ENCODE peak calls at places on chromosomes 5 and 9, in four cellular contexts. F is HepG2, P is GM12878, L is K562. Q is an unnamed sample.

GRCh38 chr9:38018230-38018963 is 50.6 kb downstream of the SHB start:
- DNase-seq in F (peak), P (no peak), L (no peak), Q (no peak)

GRCh38 chr5:31161772-31162171 is 31.7 kb upstream of the CDH6 start:
- DNase-seq in F (peak), P (no peak), L (no peak), Q (no peak)

GRCh38 chr5:146805099-146805498 is 73.5 kb downstream of the PPP2R2B start:
- DNase-seq in P (no peak), L (no peak), F (no peak), Q (no peak)

GRCh38 chr9:98974994-98975712 is 31.4 kb downstream of the COL15A1 start:
- DNase-seq in P (no peak), L (peak), F (peak), Q (peak)

GRCh38 chr5:134490925-134491271 is 34.6 kb upstream of the JADE2 start:
- DNase-seq in P (no peak), L (no peak), F (no peak), Q (no peak)

GRCh38 chr9:74281674-74282073 is 215.5 kb upstream of the RORB start:
- DNase-seq in P (no peak), L (peak), F (peak), Q (peak)

GRCh38 chr5:39980056-39980455 is 555.3 kb upstream of the DAB2 start:
- DNase-seq in L (no peak), F (no peak), P (no peak), Q (no peak)

GRCh38 chr9:127877566-127877998 is at the start of gene AK1:
- DNase-seq in P (no peak), L (peak), F (no peak), Q (peak)

GRCh38 chr9:16337322-16338029 is 533.0 kb downstream of the BNC2 start:
- DNase-seq in L (no peak), F (no peak), P (no peak), Q (no peak)

GRCh38 chr5:165805756-165806155 is 2300.3 kb downstream of the MAT2B start:
- DNase-seq in F (no peak), L (no peak), P (no peak), Q (peak)

GRCh38 chr5:156258934-156259333 is 68.0 kb upstream of the SGCD start:
- DNase-seq in F (no peak), L (no peak), P (no peak), Q (no peak)

GRCh38 chr9:17171309-17172094 is 36.7 kb downstream of the CNTLN start:
- DNase-seq in F (peak), P (no peak), L (no peak), Q (no peak)

GRCh38 chr5:132774896-132775295 is 2.1 kb downstream of the SEPTIN8 start:
- DNase-seq in F (no peak), P (no peak), L (no peak), Q (no peak)

GRCh38 chr5:6708814-6709213 is 4.4 kb upstream of the TENT4A start:
- DNase-seq in P (no peak), F (no peak), L (no peak), Q (no peak)

GRCh38 chr9:71740199-71740598 is 28.1 kb downstream of the CEMIP2 start:
- DNase-seq in L (no peak), P (no peak), F (no peak), Q (no peak)

GRCh38 chr9:91741529-91741928 is 208.5 kb downstream of the ROR2 start:
- DNase-seq in P (no peak), F (no peak), L (no peak), Q (no peak)

GRCh38 chr9:89387970-89388867 is 69.9 kb downstream of the SECISBP2 start:
- DNase-seq in P (no peak), F (peak), L (no peak), Q (no peak)

GRCh38 chr5:14685757-14686156 is 21.2 kb downstream of the OTULIN start:
- DNase-seq in L (peak), F (peak), P (peak), Q (peak)

GRCh38 chr9:20835364-20836286 is 151.6 kb downstream of the FOCAD start:
- DNase-seq in F (peak), L (no peak), P (no peak), Q (no peak)

GRCh38 chr5:131252824-131253171 is 11.1 kb upstream of the CDC42SE2 start:
- DNase-seq in L (peak), P (peak), F (no peak), Q (no peak)

GRCh38 chr9:131282688-131283422 is 6.5 kb upstream of the FAM78A start:
- DNase-seq in P (no peak), F (no peak), L (peak), Q (peak)

GRCh38 chr9:23587903-23588302 is 238.1 kb downstream of the ELAVL2 start:
- DNase-seq in L (no peak), P (no peak), F (no peak), Q (peak)

GRCh38 chr5:180852510-180852909 is 8.6 kb downstream of the ZFP62 start:
- DNase-seq in L (no peak), P (no peak), F (no peak), Q (no peak)

GRCh38 chr5:78234804-78235203 is 59.7 kb downstream of the AP3B1 start:
- DNase-seq in F (no peak), P (no peak), L (no peak), Q (no peak)

GRCh38 chr5:78242001-78242400 is 52.5 kb downstream of the AP3B1 start:
- DNase-seq in F (no peak), L (no peak), P (no peak), Q (no peak)

GRCh38 chr5:78236046-78236445 is 58.5 kb downstream of the AP3B1 start:
- DNase-seq in F (no peak), P (no peak), L (no peak), Q (no peak)

GRCh38 chr5:78235289-78235688 is 59.2 kb downstream of the AP3B1 start:
- DNase-seq in P (no peak), F (no peak), L (no peak), Q (no peak)

GRCh38 chr5:78237911-78238310 is 56.6 kb downstream of the AP3B1 start:
- DNase-seq in P (no peak), L (no peak), F (no peak), Q (no peak)
- TF ChIP-seq SP1 in P (no peak), L (no peak), F (no peak), Q (no peak)

DNA sequence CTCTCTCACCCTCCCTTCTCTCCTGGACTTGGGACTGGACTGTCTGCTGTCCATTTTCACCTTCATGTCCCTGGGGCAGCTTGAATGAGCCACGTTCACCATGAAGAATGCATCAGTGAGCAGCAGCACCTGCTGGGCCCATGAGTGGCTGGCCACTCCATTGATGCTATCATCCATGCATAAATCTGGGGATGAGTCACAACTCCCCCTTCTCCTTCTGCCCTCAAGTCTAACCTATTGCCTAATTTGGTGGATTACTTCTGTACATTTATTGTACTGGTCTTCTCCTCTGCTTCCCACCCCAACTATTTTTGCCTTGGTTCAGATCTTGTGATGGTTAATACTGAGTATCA is 46.9 kb downstream of the GDNF start:
- DNase-seq in P (no peak), L (no peak), F (no peak), Q (no peak)
- TF ChIP-seq FOXK2 in P (no peak), L (no peak), F (no peak), Q (no peak)

GRCh38 chr5:158205992-158206391 is 347.0 kb upstream of the CLINT1 start:
- DNase-seq in L (no peak), F (no peak), P (no peak), Q (no peak)

GRCh38 chr5:158207733-158208132 is 348.8 kb upstream of the CLINT1 start:
- DNase-seq in L (no peak), F (no peak), P (no peak), Q (no peak)

GRCh38 chr5:158212237-158212636 is 353.3 kb upstream of the CLINT1 start:
- DNase-seq in P (no peak), L (no peak), F (no peak), Q (no peak)

GRCh38 chr5:158212915-158213314 is 354.0 kb upstream of the CLINT1 start:
- DNase-seq in L (peak), P (no peak), F (no peak), Q (peak)

DNA sequence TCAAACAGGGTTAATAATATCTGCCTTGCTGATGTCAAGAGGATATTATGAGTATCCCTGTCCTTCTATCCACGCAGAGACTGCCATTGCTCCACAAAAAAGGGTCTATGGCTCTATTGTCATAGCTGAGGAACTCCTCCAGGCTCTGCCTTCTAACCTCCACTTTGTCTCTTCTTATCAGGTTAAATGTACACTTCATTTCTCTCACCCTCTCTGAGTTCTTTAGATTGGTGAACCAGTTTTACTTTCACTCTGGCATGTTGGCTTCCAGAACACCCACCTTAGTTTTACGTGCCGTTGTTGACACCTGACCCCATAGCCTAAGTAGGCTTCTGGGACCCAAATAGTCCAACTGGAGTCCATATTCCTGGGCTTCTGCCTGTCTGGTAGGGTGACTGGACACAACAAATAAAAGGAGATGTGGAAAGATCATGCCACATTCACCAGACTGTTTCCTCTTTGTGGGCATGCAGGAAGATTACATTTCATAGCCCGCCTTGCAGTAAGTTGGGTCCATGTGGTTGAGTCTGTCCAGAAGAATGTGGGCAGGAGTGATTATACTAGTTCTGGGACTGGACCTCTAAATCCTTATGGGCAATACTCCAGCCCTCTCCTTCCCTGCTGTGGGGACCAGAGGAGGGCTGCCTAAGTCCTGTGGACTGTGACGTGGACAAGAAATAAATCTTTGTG is 350.4 kb upstream of the CLINT1 start:
- DNase-seq in F (no peak), P (no peak), L (no peak), Q (no peak)
- TF ChIP-seq TARDBP in F (no peak), P (no peak), L (no peak), Q (no peak)

DNA sequence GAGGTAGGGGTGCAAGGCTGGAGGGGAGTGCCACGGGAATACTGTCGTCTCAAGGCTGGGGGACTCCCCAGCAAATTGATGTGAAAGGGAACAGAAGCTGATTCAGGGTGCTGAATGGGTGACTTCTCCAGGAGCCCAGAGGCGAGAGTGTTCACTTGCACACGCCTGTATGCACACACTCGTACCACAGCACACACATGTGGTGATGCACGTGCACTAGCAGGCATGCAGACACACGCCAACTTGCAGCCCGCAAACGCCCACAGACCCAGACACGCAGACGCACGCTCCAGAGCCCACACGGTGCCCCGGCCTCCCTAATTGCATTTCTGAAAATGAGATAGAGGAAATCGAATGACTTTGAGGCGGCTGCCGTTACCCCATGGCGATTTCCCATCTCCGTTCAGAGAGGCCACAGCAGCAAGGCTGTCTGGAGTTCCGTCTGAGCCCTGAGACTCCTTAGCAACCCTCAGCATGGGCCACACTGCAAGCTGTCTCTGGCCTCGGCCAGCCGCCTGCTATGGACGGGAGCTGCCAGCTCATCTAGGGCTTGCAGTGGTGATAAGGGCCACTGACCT is 9.1 kb upstream of the ADAMTS2 start:
- DNase-seq in P (no peak), L (no peak), F (no peak), Q (no peak)
- TF ChIP-seq SP1 in P (no peak), L (no peak), F (no peak), Q (no peak)

GRCh38 chr9:97740848-97741821 is 44.0 kb upstream of the XPA start:
- DNase-seq in P (no peak), F (no peak), L (peak), Q (peak)

GRCh38 chr9:97744710-97745708 is 47.9 kb upstream of the XPA start:
- DNase-seq in L (peak), P (no peak), F (no peak), Q (no peak)

GRCh38 chr9:97747201-97747965 is 50.2 kb upstream of the XPA start:
- DNase-seq in L (no peak), F (no peak), P (no peak), Q (no peak)

GRCh38 chr9:97741947-97742346 is 44.8 kb upstream of the XPA start:
- DNase-seq in P (no peak), F (no peak), L (no peak), Q (no peak)

GRCh38 chr9:97742545-97742944 is 45.4 kb upstream of the XPA start:
- DNase-seq in L (no peak), F (no peak), P (no peak), Q (no peak)
- TF ChIP-seq FOXK2 in L (no peak), F (no peak), P (no peak), Q (no peak)

GRCh38 chr9:446074-446699 is 231.5 kb downstream of the DOCK8 start:
- DNase-seq in F (no peak), P (no peak), L (no peak), Q (no peak)

GRCh38 chr9:447230-448025 is 232.8 kb downstream of the DOCK8 start:
- DNase-seq in F (no peak), P (no peak), L (peak), Q (no peak)

GRCh38 chr9:450057-450456 is 235.4 kb downstream of the DOCK8 start:
- DNase-seq in F (no peak), P (no peak), L (no peak), Q (no peak)

GRCh38 chr9:445033-445432 is 230.4 kb downstream of the DOCK8 start:
- DNase-seq in P (no peak), L (peak), F (no peak), Q (no peak)

GRCh38 chr9:450561-450960 is 235.9 kb downstream of the DOCK8 start:
- DNase-seq in F (no peak), L (no peak), P (no peak), Q (no peak)
- TF ChIP-seq TARDBP in F (no peak), L (no peak), P (no peak), Q (no peak)